ENCODE peak calls at places on chromosome 14, in nine cellular contexts. N, J, M, T, A, Z, S, F and I are unnamed samples.

GRCh38 chr14:106605548-106606448 is 1079.4 kb downstream of the TMEM121 start:
- DNase-seq in T (no peak), S (peak; percentile 75), J (no peak), F (peak; percentile 79), N (peak; percentile 82), M (no peak), Z (no peak), A (peak; percentile 71), I (no peak)

GRCh38 chr14:100149789-100150611 is 9.4 kb downstream of the DEGS2 start:
- DNase-seq in J (no peak), N (no peak), Z (no peak), M (peak; percentile 23), A (no peak), T (peak; percentile 65), S (no peak), F (no peak), I (no peak)

GRCh38 chr14:99211410-99211809 is 60.6 kb downstream of the BCL11B start:
- DNase-seq in A (no peak), J (no peak), N (no peak), T (no peak), Z (no peak), S (no peak), F (no peak), M (no peak), I (no peak)

GRCh38 chr14:25411933-25412757 is 362.2 kb upstream of the STXBP6 start:
- DNase-seq in Z (no peak), S (no peak), F (no peak), A (no peak), J (peak; percentile 13), N (no peak), T (peak; percentile 6), M (peak; percentile 24), I (no peak)

GRCh38 chr14:61524211-61524806 is 171.0 kb upstream of the HIF1A start:
- DNase-seq in J (peak; percentile 87), S (no peak), T (peak; percentile 73), Z (no peak), M (peak; percentile 87), F (no peak), A (no peak), N (no peak), I (peak; percentile 96)

GRCh38 chr14:75334191-75335051 is 55.8 kb downstream of the FOS start:
- DNase-seq in N (peak; percentile 19), F (no peak), S (peak; percentile 69), A (peak; percentile 75), J (peak; percentile 41), T (no peak), Z (no peak), M (no peak), I (no peak)

GRCh38 chr14:52399886-52400599 is 85.9 kb downstream of the PTGER2 start:
- DNase-seq in M (peak; percentile 4), T (peak; percentile 7), A (no peak), J (no peak), F (no peak), Z (no peak), N (no peak), S (no peak), I (no peak)

GRCh38 chr14:49461529-49462401 is 124.4 kb downstream of the RPS29 start:
- DNase-seq in Z (peak; percentile 35), A (no peak), N (peak; percentile 18), S (peak; percentile 62), F (no peak), J (peak; percentile 87), M (peak; percentile 75), T (peak; percentile 84), I (peak; percentile 59)

GRCh38 chr14:28468191-28469151 is 298.1 kb upstream of the FOXG1 start:
- DNase-seq in F (no peak), A (no peak), Z (no peak), J (no peak), N (no peak), T (peak; percentile 63), S (no peak), M (peak; percentile 15), I (no peak)

GRCh38 chr14:67510121-67510520 is 21.6 kb upstream of the TMEM229B start:
- DNase-seq in T (peak; percentile 58), S (no peak), A (no peak), Z (no peak), J (peak; percentile 13), F (no peak), N (no peak), M (peak; percentile 60), I (no peak)

GRCh38 chr14:75025876-75026275 is 23.2 kb downstream of the EIF2B2 start:
- DNase-seq in T (no peak), J (no peak), A (no peak), N (no peak), F (no peak), M (no peak), S (no peak), Z (no peak), I (no peak)